ENCODE peak calls at places on chromosomes 16 and 17, in seven cellular contexts. D is tibial artery; W is activated CD8-positive, alpha-beta memory T cell treated with anti-CD3 and anti-CD28 coated beads, Interleukin-2, amount 50 U/mL, for 4 hours; L is H9; S is CD4-positive, CD25-positive, alpha-beta regulatory T cell; V is bronchial epithelial cell; K is activated naive CD4-positive, alpha-beta T cell treated with Interleukin-2 at 50 U/mL for 16 hours. P is an unnamed sample.

GRCh38 chr16:20901441-20902112 is 1.0 kb downstream of the LYRM1 start:
- DNase-seq in K (peak), L (peak), S (no peak), W (peak), V (peak), D (peak), P (peak)

GRCh38 chr17:29514792-29515191 is 52.0 kb downstream of the ABHD15 start:
- DNase-seq in W (no peak), L (no peak), S (no peak), K (no peak), V (no peak), D (no peak), P (peak)

GRCh38 chr16:88505405-88506082 is 52.5 kb downstream of the ZFPM1 start:
- DNase-seq in V (peak), W (peak), L (peak), S (peak), K (peak), D (no peak), P (peak)

GRCh38 chr17:50621562-50621961 is 13.1 kb upstream of the ABCC3 start:
- DNase-seq in V (peak), D (no peak), L (no peak), S (no peak), W (no peak), K (no peak), P (no peak)

GRCh38 chr16:21638573-21638975 is 13.8 kb downstream of the IGSF6 start:
- DNase-seq in S (peak), K (peak), V (peak), D (no peak), L (no peak), W (no peak), P (peak)

GRCh38 chr17:39229274-39229913 is 3.6 kb upstream of the STAC2 start:
- DNase-seq in K (no peak), D (no peak), S (no peak), V (peak), W (no peak), L (no peak), P (peak)

GRCh38 chr17:37720989-37721388 is 23.9 kb downstream of the HNF1B start:
- DNase-seq in V (no peak), D (no peak), S (no peak), W (no peak), L (no peak), K (no peak), P (no peak)

GRCh38 chr17:34623856-34624766 is 44.7 kb downstream of the TMEM132E start:
- DNase-seq in K (no peak), S (no peak), D (no peak), W (no peak), L (no peak), V (no peak), P (no peak)

GRCh38 chr16:69904495-69905170 is 46.5 kb upstream of the CLEC18A start:
- DNase-seq in K (no peak), V (no peak), S (no peak), L (peak), D (no peak), W (no peak), P (no peak)

GRCh38 chr16:88924834-88925539 is 52.0 kb downstream of the CBFA2T3 start:
- DNase-seq in K (no peak), D (no peak), L (peak), V (peak), W (no peak), S (no peak), P (peak)

GRCh38 chr17:78276098-78276497 is 44.7 kb downstream of the TMEM235 start:
- DNase-seq in L (no peak), S (peak), K (no peak), W (no peak), D (no peak), V (no peak), P (no peak)

GRCh38 chr17:14204084-14204483 is 32.6 kb downstream of the CDRT15 start:
- DNase-seq in D (no peak), K (no peak), V (no peak), S (no peak), L (no peak), W (no peak), P (no peak)

GRCh38 chr16:10876799-10877341 is at the start of gene CIITA:
- DNase-seq in S (peak), D (peak), V (peak), K (peak), W (peak), L (peak), P (peak)

GRCh38 chr17:57916925-57917858 is 38.0 kb downstream of the CUEDC1 start:
- DNase-seq in S (peak), W (peak), D (no peak), L (no peak), V (no peak), K (peak), P (no peak)

GRCh38 chr16:28494141-28494851 is at the start of gene APOBR:
- DNase-seq in V (no peak), D (peak), W (peak), L (no peak), K (peak), S (peak), P (no peak)

P was measured in EH.